ENCODE peak calls at places on chromosomes 6 and 20, in seven cellular contexts. One of them, this sample, is unnamed.

GRCh38 chr6:36118550-36119107 is 11.7 kb upstream of the MAPK13 start:
- DNase-seq in coronary artery: no peak
- DNase-seq in left lung: peak; percentile 72
- DNase-seq in Peyer's patch: no peak
- DNase-seq in fibroblast of mammary gland: peak; percentile 32
- DNase-seq in GM23338: no peak
- DNase-seq in WTC11: no peak
- DNase-seq in this sample: no peak

GRCh38 chr6:149964243-149965190 is 774 bp downstream of the ULBP1 start:
- DNase-seq in Peyer's patch: no peak
- DNase-seq in WTC11: peak; percentile 40
- DNase-seq in GM23338: no peak
- DNase-seq in coronary artery: peak; percentile 69
- DNase-seq in fibroblast of mammary gland: peak; percentile 46
- DNase-seq in left lung: no peak
- DNase-seq in this sample: no peak

GRCh38 chr20:32494498-32495216 is 90.5 kb downstream of the NOL4L start:
- DNase-seq in WTC11: no peak
- DNase-seq in left lung: peak; percentile 18
- DNase-seq in Peyer's patch: no peak
- DNase-seq in GM23338: no peak
- DNase-seq in coronary artery: no peak
- DNase-seq in fibroblast of mammary gland: no peak
- DNase-seq in this sample: no peak

GRCh38 chr6:100304575-100304974 is 160.1 kb downstream of the SIM1 start:
- DNase-seq in Peyer's patch: no peak
- DNase-seq in left lung: no peak
- DNase-seq in GM23338: no peak
- DNase-seq in coronary artery: no peak
- DNase-seq in WTC11: no peak
- DNase-seq in fibroblast of mammary gland: no peak
- DNase-seq in this sample: no peak

GRCh38 chr6:19380287-19380686 is 456.9 kb upstream of the ID4 start:
- DNase-seq in fibroblast of mammary gland: peak; percentile 71
- DNase-seq in Peyer's patch: no peak
- DNase-seq in coronary artery: no peak
- DNase-seq in GM23338: no peak
- DNase-seq in WTC11: no peak
- DNase-seq in left lung: no peak
- DNase-seq in this sample: no peak

GRCh38 chr6:30818426-30818841 is 65.9 kb upstream of the DDR1 start:
- DNase-seq in GM23338: no peak
- DNase-seq in WTC11: no peak
- DNase-seq in coronary artery: no peak
- DNase-seq in left lung: no peak
- DNase-seq in fibroblast of mammary gland: peak; percentile 88
- DNase-seq in Peyer's patch: no peak
- DNase-seq in this sample: no peak

GRCh38 chr6:25652007-25652515 is at the start of gene SCGN:
- DNase-seq in coronary artery: no peak
- DNase-seq in Peyer's patch: peak; percentile 64
- DNase-seq in WTC11: peak; percentile 85
- DNase-seq in GM23338: peak; percentile 91
- DNase-seq in fibroblast of mammary gland: peak; percentile 60
- DNase-seq in left lung: peak; percentile 61
- DNase-seq in this sample: peak; percentile 69

GRCh38 chr20:32575805-32576204 is 9.3 kb downstream of the NOL4L start:
- DNase-seq in fibroblast of mammary gland: no peak
- DNase-seq in left lung: no peak
- DNase-seq in coronary artery: no peak
- DNase-seq in Peyer's patch: no peak
- DNase-seq in GM23338: no peak
- DNase-seq in WTC11: no peak
- DNase-seq in this sample: no peak

GRCh38 chr6:2999005-2999620 is 581 bp upstream of the NQO2 start:
- DNase-seq in fibroblast of mammary gland: peak; percentile 96
- DNase-seq in WTC11: no peak
- DNase-seq in left lung: no peak
- DNase-seq in GM23338: no peak
- DNase-seq in coronary artery: peak; percentile 93
- DNase-seq in Peyer's patch: peak; percentile 85
- DNase-seq in this sample: peak; percentile 42

GRCh38 chr6:167695831-167696230 is 130.9 kb upstream of the AFDN start:
- DNase-seq in GM23338: no peak
- DNase-seq in left lung: peak; percentile 24
- DNase-seq in Peyer's patch: no peak
- DNase-seq in fibroblast of mammary gland: no peak
- DNase-seq in WTC11: no peak
- DNase-seq in coronary artery: no peak
- DNase-seq in this sample: no peak

GRCh38 chr6:2072450-2072849 is 173.0 kb downstream of the GMDS start:
- DNase-seq in coronary artery: no peak
- DNase-seq in GM23338: no peak
- DNase-seq in WTC11: no peak
- DNase-seq in Peyer's patch: no peak
- DNase-seq in left lung: no peak
- DNase-seq in fibroblast of mammary gland: peak; percentile 58
- DNase-seq in this sample: no peak

GRCh38 chr6:148874698-148875293 is 128.0 kb downstream of the UST start:
- DNase-seq in GM23338: no peak
- DNase-seq in fibroblast of mammary gland: peak; percentile 23
- DNase-seq in Peyer's patch: no peak
- DNase-seq in left lung: no peak
- DNase-seq in coronary artery: no peak
- DNase-seq in WTC11: no peak
- DNase-seq in this sample: no peak

GRCh38 chr6:120354452-120355098 is 979.7 kb downstream of the TBC1D32 start:
- DNase-seq in GM23338: no peak
- DNase-seq in coronary artery: no peak
- DNase-seq in WTC11: no peak
- DNase-seq in Peyer's patch: no peak
- DNase-seq in fibroblast of mammary gland: peak; percentile 69
- DNase-seq in left lung: no peak
- DNase-seq in this sample: no peak

GRCh38 chr20:61476956-61477355 is 224.9 kb downstream of the CDH4 start:
- DNase-seq in coronary artery: no peak
- DNase-seq in WTC11: no peak
- DNase-seq in left lung: no peak
- DNase-seq in fibroblast of mammary gland: no peak
- DNase-seq in GM23338: no peak
- DNase-seq in Peyer's patch: no peak
- DNase-seq in this sample: no peak

GRCh38 chr6:84536914-84537638 is 227.3 kb downstream of the TBX18 start:
- DNase-seq in fibroblast of mammary gland: peak; percentile 20
- DNase-seq in coronary artery: no peak
- DNase-seq in WTC11: no peak
- DNase-seq in Peyer's patch: no peak
- DNase-seq in GM23338: no peak
- DNase-seq in left lung: no peak
- DNase-seq in this sample: no peak

GRCh38 chr6:12844284-12845223 is 128.0 kb downstream of the PHACTR1 start:
- DNase-seq in fibroblast of mammary gland: peak; percentile 35
- DNase-seq in GM23338: peak; percentile 75
- DNase-seq in left lung: no peak
- DNase-seq in WTC11: no peak
- DNase-seq in coronary artery: no peak
- DNase-seq in Peyer's patch: no peak
- DNase-seq in this sample: no peak

GRCh38 chr6:136031982-136032381 is 180.5 kb downstream of the PDE7B start:
- DNase-seq in Peyer's patch: no peak
- DNase-seq in left lung: no peak
- DNase-seq in fibroblast of mammary gland: peak; percentile 83
- DNase-seq in WTC11: no peak
- DNase-seq in GM23338: no peak
- DNase-seq in coronary artery: no peak
- DNase-seq in this sample: no peak

GRCh38 chr6:134414793-134415192 is 96.9 kb upstream of the SGK1 start:
- DNase-seq in fibroblast of mammary gland: no peak
- DNase-seq in GM23338: no peak
- DNase-seq in coronary artery: no peak
- DNase-seq in left lung: no peak
- DNase-seq in WTC11: no peak
- DNase-seq in Peyer's patch: no peak
- DNase-seq in this sample: no peak

GRCh38 chr6:20837189-20837588 is 302.9 kb downstream of the CDKAL1 start:
- DNase-seq in Peyer's patch: no peak
- DNase-seq in fibroblast of mammary gland: no peak
- DNase-seq in left lung: no peak
- DNase-seq in WTC11: no peak
- DNase-seq in coronary artery: no peak
- DNase-seq in GM23338: no peak
- DNase-seq in this sample: no peak

GRCh38 chr6:114634016-114634415 is 291.2 kb upstream of the HS3ST5 start:
- DNase-seq in WTC11: no peak
- DNase-seq in left lung: no peak
- DNase-seq in coronary artery: no peak
- DNase-seq in Peyer's patch: no peak
- DNase-seq in GM23338: no peak
- DNase-seq in fibroblast of mammary gland: peak; percentile 5
- DNase-seq in this sample: no peak

GRCh38 chr6:21593412-21593926 is at the start of gene SOX4:
- DNase-seq in GM23338: peak; percentile 99
- DNase-seq in Peyer's patch: peak; percentile 90
- DNase-seq in fibroblast of mammary gland: peak; percentile 93
- DNase-seq in coronary artery: peak; percentile 90
- DNase-seq in WTC11: peak; percentile 94
- DNase-seq in left lung: peak; percentile 96
- DNase-seq in this sample: peak; percentile 93

GRCh38 chr20:32336918-32337347 is 21.2 kb upstream of the ASXL1 start:
- DNase-seq in Peyer's patch: no peak
- DNase-seq in coronary artery: no peak
- DNase-seq in fibroblast of mammary gland: peak; percentile 60
- DNase-seq in WTC11: no peak
- DNase-seq in GM23338: peak; percentile 75
- DNase-seq in left lung: no peak
- DNase-seq in this sample: no peak

GRCh38 chr20:19074828-19075516 is 137.5 kb upstream of the SLC24A3 start:
- DNase-seq in WTC11: no peak
- DNase-seq in GM23338: no peak
- DNase-seq in coronary artery: no peak
- DNase-seq in Peyer's patch: no peak
- DNase-seq in left lung: peak; percentile 39
- DNase-seq in fibroblast of mammary gland: no peak
- DNase-seq in this sample: no peak

GRCh38 chr6:13810688-13811446 is 3.5 kb downstream of the MCUR1 start:
- DNase-seq in Peyer's patch: no peak
- DNase-seq in left lung: no peak
- DNase-seq in coronary artery: no peak
- DNase-seq in WTC11: no peak
- DNase-seq in GM23338: no peak
- DNase-seq in fibroblast of mammary gland: no peak
- DNase-seq in this sample: no peak

GRCh38 chr6:114151070-114151685 is 180.2 kb upstream of the HDAC2 start:
- DNase-seq in Peyer's patch: no peak
- DNase-seq in WTC11: no peak
- DNase-seq in left lung: no peak
- DNase-seq in coronary artery: no peak
- DNase-seq in GM23338: no peak
- DNase-seq in fibroblast of mammary gland: no peak
- DNase-seq in this sample: no peak

GRCh38 chr20:53157443-53158408 is 185.6 kb downstream of the TSHZ2 start:
- DNase-seq in left lung: peak; percentile 34
- DNase-seq in WTC11: peak; percentile 83
- DNase-seq in coronary artery: no peak
- DNase-seq in Peyer's patch: peak; percentile 55
- DNase-seq in fibroblast of mammary gland: peak; percentile 61
- DNase-seq in GM23338: peak; percentile 91
- DNase-seq in this sample: no peak
- TF ChIP-seq CTCF in left lung: peak; percentile 36
- TF ChIP-seq CTCF in WTC11: peak; percentile 59
- TF ChIP-seq CTCF in coronary artery: peak; percentile 16
- TF ChIP-seq CTCF in Peyer's patch: peak; percentile 53
- TF ChIP-seq CTCF in fibroblast of mammary gland: peak; percentile 66
- TF ChIP-seq CTCF in GM23338: peak; percentile 78
- TF ChIP-seq CTCF in this sample: peak; percentile 42

DNA sequence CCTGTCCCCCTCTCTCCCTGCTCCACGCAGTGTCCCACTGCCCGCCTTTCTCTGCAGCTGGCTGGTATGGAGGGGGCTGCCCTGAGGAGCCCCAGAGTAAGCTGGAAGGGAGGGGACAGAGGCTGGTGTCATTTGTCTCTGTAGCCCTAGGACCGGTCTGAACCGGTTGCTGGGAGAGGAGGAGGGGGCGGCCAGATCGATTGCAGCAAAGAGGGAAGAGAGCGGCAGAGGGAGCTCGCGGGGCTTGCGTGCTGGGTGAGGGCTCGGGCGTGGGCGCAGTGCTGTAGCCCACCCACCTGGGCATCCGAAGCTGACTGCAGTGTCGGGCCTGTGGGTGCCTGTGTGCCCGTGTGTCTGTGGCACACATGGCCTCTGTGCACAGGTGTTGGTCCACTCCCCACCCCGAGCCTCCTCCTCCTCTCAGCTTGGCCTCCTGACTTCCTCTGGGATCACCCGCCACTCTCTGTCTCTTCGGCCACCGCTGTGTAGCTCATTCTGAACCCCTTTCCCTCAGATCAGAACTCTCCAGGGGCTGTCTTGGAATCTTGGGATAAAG is 50.7 kb downstream of the SRC start:
- DNase-seq in fibroblast of mammary gland: no peak
- DNase-seq in GM23338: peak; percentile 91
- DNase-seq in left lung: no peak
- DNase-seq in Peyer's patch: no peak
- DNase-seq in coronary artery: no peak
- DNase-seq in WTC11: peak; percentile 89
- DNase-seq in this sample: peak; percentile 53
- TF ChIP-seq CTCF in fibroblast of mammary gland: no peak
- TF ChIP-seq CTCF in GM23338: peak; percentile 45
- TF ChIP-seq CTCF in left lung: no peak
- TF ChIP-seq CTCF in Peyer's patch: no peak
- TF ChIP-seq CTCF in coronary artery: no peak
- TF ChIP-seq CTCF in WTC11: no peak
- TF ChIP-seq CTCF in this sample: no peak

GRCh38 chr20:3632311-3633004 is 30.7 kb downstream of the GFRA4 start:
- DNase-seq in fibroblast of mammary gland: no peak
- DNase-seq in Peyer's patch: no peak
- DNase-seq in left lung: no peak
- DNase-seq in coronary artery: no peak
- DNase-seq in GM23338: no peak
- DNase-seq in WTC11: no peak
- DNase-seq in this sample: no peak
- TF ChIP-seq CTCF in fibroblast of mammary gland: no peak
- TF ChIP-seq CTCF in Peyer's patch: no peak
- TF ChIP-seq CTCF in left lung: no peak
- TF ChIP-seq CTCF in coronary artery: no peak
- TF ChIP-seq CTCF in GM23338: peak; percentile 40
- TF ChIP-seq CTCF in WTC11: no peak
- TF ChIP-seq CTCF in this sample: no peak

DNA sequence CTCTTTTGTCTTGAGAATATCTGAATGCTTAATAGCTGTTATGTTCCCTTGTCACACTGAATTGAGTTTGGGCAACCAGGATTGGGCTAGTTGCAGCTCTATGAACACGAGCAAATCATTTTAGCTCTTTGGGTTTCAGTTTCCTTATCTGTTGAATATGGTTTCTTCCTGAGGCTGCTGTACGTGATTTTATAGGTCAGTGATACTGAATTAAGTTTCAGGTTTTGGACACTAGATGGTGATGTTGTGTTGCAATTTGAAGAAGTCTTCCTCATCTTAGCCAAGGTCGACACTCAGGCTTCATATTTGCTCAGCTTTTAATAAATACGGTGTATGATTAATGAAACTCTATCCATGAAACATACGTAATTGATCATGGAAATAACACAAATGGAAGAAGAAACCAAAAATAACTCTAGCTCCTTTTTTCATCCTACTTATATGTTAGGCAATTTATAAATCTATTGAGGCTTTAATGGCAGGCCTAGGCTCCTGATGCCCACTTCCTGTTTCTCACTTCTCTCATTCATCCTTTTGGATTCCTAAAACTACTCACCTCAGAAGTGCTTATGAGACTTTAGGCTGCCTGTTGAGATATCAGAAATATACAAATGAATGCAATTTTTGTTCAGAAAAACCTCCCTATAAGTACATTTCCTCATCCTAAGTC is 354.1 kb upstream of the MAP3K7 start:
- DNase-seq in Peyer's patch: no peak
- DNase-seq in fibroblast of mammary gland: peak; percentile 56
- DNase-seq in WTC11: no peak
- DNase-seq in left lung: no peak
- DNase-seq in coronary artery: no peak
- DNase-seq in GM23338: peak; percentile 76
- DNase-seq in this sample: no peak
- TF ChIP-seq CTCF in Peyer's patch: peak; percentile 70
- TF ChIP-seq CTCF in fibroblast of mammary gland: peak; percentile 42
- TF ChIP-seq CTCF in WTC11: peak; percentile 43
- TF ChIP-seq CTCF in left lung: no peak
- TF ChIP-seq CTCF in coronary artery: peak; percentile 12
- TF ChIP-seq CTCF in GM23338: peak; percentile 76
- TF ChIP-seq CTCF in this sample: peak; percentile 56

This sample was measured in mesothelial cell of epicardium.